ENCODE peak calls at places on chromosomes 6 and 20, in five cellular contexts. U is lower leg skin; G is spleen; P is ovary; T is CD8-positive, alpha-beta T cell. V is an unnamed sample.
A peak's percentile ranks its signal among the peaks of the same experiment; 100 is the strongest.

GRCh38 chr6:81682238-81682795 is 70.2 kb downstream of the TENT5A start:
- DNase-seq in U (no peak), G (no peak), T (no peak), P (no peak), V (no peak)

GRCh38 chr6:161414180-161414579 is 140.3 kb upstream of the AGPAT4 start:
- DNase-seq in U (no peak), G (no peak), P (no peak), T (no peak), V (no peak)

GRCh38 chr6:20349225-20349624 is 52.5 kb upstream of the E2F3 start:
- DNase-seq in U (no peak), P (no peak), G (no peak), T (no peak), V (no peak)

GRCh38 chr20:48761023-48761785 is 66.6 kb downstream of the PREX1 start:
- DNase-seq in T (peak; percentile 70), G (peak; percentile 92), U (no peak), P (no peak), V (no peak)

GRCh38 chr6:158408552-158409130 is 96.4 kb downstream of the TULP4 start:
- DNase-seq in U (no peak), P (peak; percentile 72), T (no peak), G (no peak), V (no peak)

GRCh38 chr6:53252177-53252692 is 96.5 kb downstream of the ELOVL5 start:
- DNase-seq in T (no peak), G (no peak), P (no peak), U (no peak), V (no peak)

GRCh38 chr20:44023515-44024371 is 109.1 kb downstream of the TOX2 start:
- DNase-seq in U (peak; percentile 62), P (no peak), T (no peak), G (no peak), V (no peak)

GRCh38 chr20:34874094-34874654 is 1.5 kb upstream of the GGT7 start:
- DNase-seq in P (peak; percentile 76), U (peak; percentile 92), T (peak; percentile 41), G (no peak), V (peak; percentile 79)

GRCh38 chr6:42498473-42499128 is 46.9 kb upstream of the TRERF1 start:
- DNase-seq in G (no peak), U (no peak), P (no peak), T (no peak), V (no peak)

GRCh38 chr6:170424634-170425126 is 118.1 kb downstream of the FAM120B start:
- DNase-seq in U (no peak), G (no peak), P (no peak), T (no peak), V (no peak)

GRCh38 chr6:72639920-72640621 is 18.2 kb downstream of the KCNQ5 start:
- DNase-seq in G (no peak), U (no peak), T (no peak), P (no peak), V (no peak)
- TF ChIP-seq CTCF in G (no peak), U (no peak), T (no peak), P (no peak), V (no peak)

DNA sequence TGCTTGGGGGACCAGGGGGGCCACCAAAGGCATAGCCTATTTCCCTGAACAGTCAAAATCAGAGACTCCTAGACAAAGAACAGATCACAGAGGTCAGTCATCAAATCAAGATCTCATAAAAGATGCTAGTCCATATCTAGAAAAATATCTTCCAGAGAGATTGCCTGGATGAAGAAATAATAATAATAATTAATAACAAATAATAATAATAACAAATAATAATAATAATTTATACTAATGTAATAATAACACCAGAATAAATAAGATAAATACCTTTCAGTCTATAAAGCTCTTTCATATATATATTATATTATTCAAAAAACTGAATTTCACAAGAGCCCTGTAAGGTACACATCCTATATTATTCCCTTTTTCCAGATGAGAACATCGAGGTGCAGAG is 129.6 kb downstream of the PAX1 start:
- DNase-seq in U (no peak), T (no peak), G (no peak), P (no peak), V (no peak)
- TF ChIP-seq CTCF in U (no peak), T (no peak), G (no peak), P (no peak), V (no peak)

GRCh38 chr20:53739799-53740785 is 146.5 kb upstream of the ZNF217 start:
- DNase-seq in U (no peak), G (no peak), P (no peak), T (no peak), V (no peak)

GRCh38 chr20:53743607-53744260 is 150.1 kb upstream of the ZNF217 start:
- DNase-seq in T (no peak), U (peak; percentile 26), P (no peak), G (no peak), V (no peak)

GRCh38 chr20:53738945-53739798 is 145.5 kb upstream of the ZNF217 start:
- DNase-seq in G (no peak), U (no peak), P (no peak), T (no peak), V (no peak)

GRCh38 chr20:53741726-53742028 is 148.0 kb upstream of the ZNF217 start:
- DNase-seq in P (no peak), T (no peak), G (no peak), U (no peak), V (no peak)

GRCh38 chr20:53742685-53743081 is 149.0 kb upstream of the ZNF217 start:
- DNase-seq in G (no peak), P (no peak), T (no peak), U (no peak), V (no peak)
- TF ChIP-seq CTCF in G (no peak), P (no peak), T (no peak), U (no peak), V (no peak)

DNA sequence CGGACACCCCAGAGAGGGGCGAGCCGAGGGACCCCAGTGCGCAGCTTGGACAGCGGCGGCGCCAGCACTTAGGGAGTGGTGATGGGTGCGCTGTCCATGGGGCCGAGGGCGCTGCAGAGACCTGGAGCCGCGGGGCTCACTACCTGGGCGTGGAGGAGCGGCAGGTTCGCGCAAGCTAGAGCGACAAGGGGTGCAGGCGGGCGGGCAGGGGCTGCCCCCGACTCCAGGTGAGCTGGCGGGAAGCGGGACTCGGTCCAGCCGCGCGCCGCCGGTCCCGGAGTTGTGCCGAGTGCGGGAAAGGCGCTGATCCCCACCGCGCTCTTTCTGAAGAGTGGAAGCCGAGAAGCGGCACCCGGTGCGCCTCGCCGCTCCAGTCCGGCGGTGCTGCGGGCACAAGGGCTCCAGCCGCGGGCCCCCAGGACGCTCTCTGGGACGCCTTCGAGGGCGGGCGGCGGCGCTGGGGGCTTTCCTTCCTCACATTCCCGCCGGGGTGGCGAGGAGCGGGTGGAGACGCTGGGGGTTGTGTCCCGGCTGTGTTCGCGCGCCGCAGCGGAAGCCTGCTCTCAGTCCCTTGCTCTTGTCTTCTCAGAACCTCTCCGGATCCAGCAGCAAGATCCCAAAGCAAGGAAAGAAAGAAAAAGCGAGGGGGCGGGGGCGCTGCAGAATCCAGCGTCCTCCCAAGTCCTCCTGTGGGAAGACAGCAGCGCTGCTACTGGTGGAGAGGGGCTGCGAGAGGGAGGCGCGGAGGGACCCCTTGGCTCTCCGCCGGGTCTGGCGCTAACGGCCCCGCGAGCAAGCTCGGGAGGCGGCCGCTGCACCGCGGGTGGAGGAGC is at the start of gene B3GAT2:
- DNase-seq in P (peak; percentile 33), T (no peak), U (no peak), G (peak; percentile 80), V (peak; percentile 32)
- TF ChIP-seq CTCF in P (no peak), T (no peak), U (no peak), G (no peak), V (no peak)

GRCh38 chr6:88008821-88009220 is 38.8 kb upstream of the SPACA1 start:
- DNase-seq in P (no peak), G (no peak), T (no peak), U (no peak), V (no peak)

GRCh38 chr6:88013015-88013414 is 34.6 kb upstream of the SPACA1 start:
- DNase-seq in T (peak; percentile 11), U (no peak), G (no peak), P (peak; percentile 41), V (peak; percentile 29)

GRCh38 chr6:88008411-88008810 is 39.2 kb upstream of the SPACA1 start:
- DNase-seq in P (no peak), G (no peak), T (no peak), U (no peak), V (no peak)

GRCh38 chr6:88013554-88013953 is 34.1 kb upstream of the SPACA1 start:
- DNase-seq in T (no peak), U (no peak), G (no peak), P (no peak), V (no peak)
- TF ChIP-seq CTCF in T (no peak), U (no peak), G (no peak), P (no peak), V (no peak)

GRCh38 chr6:84547341-84547794 is 217.0 kb downstream of the TBX18 start:
- DNase-seq in T (no peak), U (no peak), G (no peak), P (no peak), V (no peak)

GRCh38 chr6:84551797-84552196 is 212.6 kb downstream of the TBX18 start:
- DNase-seq in U (no peak), T (no peak), P (no peak), G (no peak), V (no peak)

GRCh38 chr6:84549912-84550311 is 214.5 kb downstream of the TBX18 start:
- DNase-seq in T (no peak), G (no peak), P (no peak), U (no peak), V (no peak)

GRCh38 chr6:84546427-84546914 is 217.9 kb downstream of the TBX18 start:
- DNase-seq in T (no peak), U (no peak), G (no peak), P (no peak), V (no peak)
- TF ChIP-seq CTCF in T (no peak), U (no peak), G (no peak), P (no peak), V (no peak)

GRCh38 chr6:130366011-130366963 is at the start of gene TMEM200A:
- DNase-seq in P (peak; percentile 81), T (peak; percentile 32), G (peak; percentile 79), U (peak; percentile 92), V (peak; percentile 42)
- TF ChIP-seq CTCF in P (no peak), T (no peak), G (no peak), U (no peak), V (no peak)

GRCh38 chr20:16747291-16747811 is 807 bp upstream of the OTOR start:
- DNase-seq in G (no peak), T (no peak), U (no peak), P (no peak), V (no peak)

GRCh38 chr20:16748058-16748457 is at the start of gene OTOR:
- DNase-seq in T (no peak), U (no peak), P (no peak), G (no peak), V (no peak)

GRCh38 chr20:16752901-16753300 is 4.7 kb downstream of the OTOR start:
- DNase-seq in P (no peak), G (no peak), U (no peak), T (no peak), V (no peak)

GRCh38 chr20:16752082-16752481 is 3.9 kb downstream of the OTOR start:
- DNase-seq in T (no peak), G (no peak), P (no peak), U (no peak), V (peak; percentile 14)

DNA sequence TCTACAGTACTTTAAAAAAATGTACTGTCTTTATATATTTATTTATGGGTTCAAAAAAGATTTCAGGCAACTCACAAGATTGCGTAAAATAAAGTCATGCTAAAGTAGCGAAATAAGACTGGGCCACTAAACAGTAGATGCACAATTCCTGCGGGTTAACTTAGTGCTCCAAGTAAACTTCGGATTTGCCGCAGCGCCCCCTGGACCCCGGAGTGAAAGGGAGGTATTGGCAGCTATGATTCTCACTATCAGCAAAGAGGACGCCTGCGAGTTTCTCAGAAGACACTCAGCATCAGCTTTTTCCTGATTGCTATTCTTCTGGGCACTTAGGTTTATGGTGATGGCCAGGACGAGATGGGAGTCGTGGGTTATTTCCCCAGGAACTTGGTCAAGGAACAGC is 1.4 kb downstream of the OTOR start:
- DNase-seq in P (no peak), U (no peak), T (no peak), G (no peak), V (no peak)
- TF ChIP-seq CTCF in P (no peak), U (no peak), T (no peak), G (no peak), V (no peak)